ENCODE peak calls at places on chromosomes 16 and 17, in nine cellular contexts. J, Y, A, S, Z, M, L, R and U are unnamed samples.

GRCh38 chr16:87844809-87845208 is 24.5 kb downstream of the SLC7A5 start:
- DNase-seq in J (no peak), Y (no peak), A (no peak), S (no peak), Z (no peak), M (no peak), L (no peak), R (no peak), U (no peak)

GRCh38 chr16:49457196-49457595 is 83.6 kb downstream of the C16orf78 start:
- DNase-seq in J (no peak), Y (no peak), A (no peak), S (no peak), Z (no peak), M (peak), L (no peak), R (no peak), U (no peak)

GRCh38 chr16:27313422-27314160 is at the start of gene IL4R:
- DNase-seq in J (peak), Y (peak), A (peak), S (peak), Z (peak), M (peak), L (peak), R (no peak), U (no peak)

GRCh38 chr16:25596194-25596593 is 95.6 kb upstream of the HS3ST4 start:
- DNase-seq in J (no peak), Y (no peak), A (no peak), S (no peak), Z (no peak), M (no peak), L (no peak), R (no peak), U (no peak)

GRCh38 chr16:2795714-2796143 is 2.5 kb upstream of the PRSS41 start:
- DNase-seq in J (no peak), Y (peak), A (no peak), S (no peak), Z (no peak), M (no peak), L (no peak), R (no peak), U (no peak)

GRCh38 chr16:84673203-84673535 is 24.9 kb downstream of the KLHL36 start:
- DNase-seq in J (no peak), Y (no peak), A (no peak), S (no peak), Z (no peak), M (peak), L (no peak), R (no peak), U (no peak)

GRCh38 chr16:50270510-50271147 is 4.3 kb downstream of the ADCY7 start:
- DNase-seq in J (no peak), Y (no peak), A (no peak), S (no peak), Z (no peak), M (peak), L (no peak), R (no peak), U (no peak)

GRCh38 chr17:68782829-68783228 is 172.4 kb downstream of the ABCA8 start:
- DNase-seq in J (no peak), Y (no peak), A (no peak), S (no peak), Z (no peak), M (no peak), L (no peak), R (no peak), U (no peak)

GRCh38 chr16:5073279-5073629 is 1.6 kb downstream of the ALG1 start:
- DNase-seq in J (no peak), Y (no peak), A (no peak), S (no peak), Z (no peak), M (no peak), L (no peak), R (no peak), U (no peak)

GRCh38 chr17:27993161-27993695 is 49.2 kb upstream of the NLK start:
- DNase-seq in J (no peak), Y (no peak), A (no peak), S (no peak), Z (no peak), M (no peak), L (no peak), R (no peak), U (no peak)

GRCh38 chr17:48626470-48627241 is 498 bp upstream of the HOXB9 start:
- DNase-seq in J (peak), Y (peak), A (peak), S (no peak), Z (no peak), M (no peak), L (peak), R (no peak), U (peak)

GRCh38 chr16:58628845-58629680 is 563 bp downstream of the CNOT1 start:
- DNase-seq in J (peak), Y (peak), A (peak), S (peak), Z (peak), M (peak), L (peak), R (no peak), U (peak)

GRCh38 chr16:4613636-4614570 is 785 bp downstream of the UBALD1 start:
- DNase-seq in J (peak), Y (peak), A (peak), S (no peak), Z (no peak), M (peak), L (no peak), R (no peak), U (no peak)

GRCh38 chr17:49703557-49704277 is 4.0 kb downstream of the SLC35B1 start:
- DNase-seq in J (peak), Y (peak), A (peak), S (no peak), Z (no peak), M (peak), L (no peak), R (no peak), U (no peak)

GRCh38 chr17:15926039-15926740 is 18.7 kb upstream of the ADORA2B start:
- DNase-seq in J (no peak), Y (no peak), A (no peak), S (no peak), Z (no peak), M (peak), L (no peak), R (no peak), U (no peak)

GRCh38 chr17:6627019-6627418 is 13.5 kb downstream of the KIAA0753 start:
- DNase-seq in J (no peak), Y (no peak), A (no peak), S (no peak), Z (no peak), M (no peak), L (no peak), R (no peak), U (no peak)

GRCh38 chr17:18224428-18225120 is 861 bp upstream of the LLGL1 start:
- DNase-seq in J (peak), Y (no peak), A (peak), S (no peak), Z (no peak), M (no peak), L (no peak), R (no peak), U (peak)

GRCh38 chr17:64599187-64599676 is 62.9 kb downstream of the SMURF2 start:
- DNase-seq in J (no peak), Y (no peak), A (no peak), S (peak), Z (peak), M (peak), L (peak), R (no peak), U (no peak)

GRCh38 chr17:8148560-8148959 is 3.6 kb downstream of the PER1 start:
- DNase-seq in J (no peak), Y (no peak), A (no peak), S (no peak), Z (no peak), M (no peak), L (no peak), R (no peak), U (no peak)

GRCh38 chr17:66301864-66302741 is at the start of gene PRKCA:
- DNase-seq in J (peak), Y (peak), A (peak), S (peak), Z (peak), M (peak), L (peak), R (no peak), U (peak)

GRCh38 chr16:49932943-49933342 is 77.0 kb upstream of the ZNF423 start:
- DNase-seq in J (no peak), Y (no peak), A (no peak), S (no peak), Z (no peak), M (peak), L (no peak), R (no peak), U (no peak)